ENCODE peak calls at places on chromosomes 16 and 17, in six cellular contexts. U, N, A, X, Y and J are unnamed samples.

GRCh38 chr17:41058741-41059140 is 1.2 kb downstream of the KRTAP2-3 start:
- DNase-seq in X (no peak), U (peak), N (no peak), Y (peak), A (no peak), J (no peak)

GRCh38 chr17:559699-560378 is 154.8 kb downstream of the VPS53 start:
- DNase-seq in N (peak), X (no peak), A (peak), Y (peak), U (peak), J (peak)

GRCh38 chr17:75194879-75195278 is 10.6 kb upstream of the NUP85 start:
- DNase-seq in Y (peak), U (no peak), N (no peak), A (no peak), X (no peak), J (no peak)

GRCh38 chr17:42289863-42290165 is 1.5 kb downstream of the STAT5A start:
- DNase-seq in U (no peak), N (no peak), X (no peak), Y (no peak), A (no peak), J (no peak)

GRCh38 chr17:29345066-29345465 is 45.1 kb upstream of the TAOK1 start:
- DNase-seq in A (no peak), U (no peak), X (no peak), Y (no peak), N (no peak), J (no peak)

GRCh38 chr16:84220851-84221250 is 19.0 kb downstream of the KCNG4 start:
- DNase-seq in X (peak), N (no peak), U (no peak), Y (no peak), A (peak), J (no peak)

GRCh38 chr16:57593021-57593420 is 35.4 kb upstream of the ADGRG1 start:
- DNase-seq in Y (no peak), X (no peak), U (no peak), N (no peak), A (no peak), J (no peak)

GRCh38 chr17:37527249-37527851 is 37.7 kb downstream of the DUSP14 start:
- DNase-seq in A (no peak), N (peak), X (no peak), Y (peak), U (peak), J (peak)

GRCh38 chr17:40350410-40351184 is 13.9 kb downstream of the GJD3 start:
- DNase-seq in Y (no peak), U (no peak), N (no peak), A (no peak), X (no peak), J (no peak)

GRCh38 chr17:42221886-42222745 is 27.8 kb upstream of the GHDC start:
- DNase-seq in U (peak), Y (peak), N (peak), A (no peak), X (no peak), J (no peak)

GRCh38 chr17:42183741-42184711 is 1.2 kb downstream of the HCRT start:
- DNase-seq in A (peak), U (peak), N (peak), Y (peak), X (no peak), J (no peak)

GRCh38 chr17:75750661-75751423 is 14.2 kb downstream of the GALK1 start:
- DNase-seq in U (no peak), Y (no peak), A (no peak), N (no peak), X (no peak), J (no peak)

GRCh38 chr16:12024429-12024828 is 47.9 kb downstream of the SNX29 start:
- DNase-seq in U (no peak), X (no peak), N (no peak), Y (no peak), A (no peak), J (no peak)

GRCh38 chr17:74861554-74862107 is 1.9 kb upstream of the GRIN2C start:
- DNase-seq in Y (no peak), X (no peak), U (no peak), N (no peak), A (no peak), J (no peak)

GRCh38 chr17:20026960-20027359 is 17.8 kb downstream of the SPECC1 start:
- DNase-seq in N (no peak), Y (no peak), A (no peak), U (no peak), X (no peak), J (no peak)

GRCh38 chr17:4854181-4854681 is 21.1 kb downstream of the MINK1 start:
- DNase-seq in Y (no peak), U (peak), A (no peak), N (no peak), X (no peak), J (no peak)

GRCh38 chr16:89288966-89289365 is 71.5 kb downstream of the ZNF778 start:
- DNase-seq in X (no peak), Y (no peak), N (no peak), U (no peak), A (no peak), J (no peak)

GRCh38 chr17:81011951-81012350 is 20.3 kb downstream of the CHMP6 start:
- DNase-seq in A (no peak), X (no peak), Y (no peak), N (no peak), U (no peak), J (no peak)

GRCh38 chr16:22123146-22123545 is 30.8 kb downstream of the VWA3A start:
- DNase-seq in U (peak), A (no peak), Y (no peak), X (no peak), N (no peak), J (no peak)

GRCh38 chr17:75239778-75240393 is 21.5 kb downstream of the GGA3 start:
- DNase-seq in Y (no peak), A (no peak), N (no peak), U (no peak), X (no peak), J (no peak)

GRCh38 chr17:65389956-65390355 is 171.5 kb downstream of the AXIN2 start:
- DNase-seq in Y (no peak), N (no peak), U (no peak), A (peak), X (peak), J (no peak)

GRCh38 chr17:63116228-63116627 is 150.2 kb downstream of the TANC2 start:
- DNase-seq in U (peak), A (no peak), Y (no peak), N (no peak), X (no peak), J (no peak)

GRCh38 chr16:86521236-86522197 is 11.2 kb downstream of the FOXF1 start:
- DNase-seq in Y (no peak), U (no peak), A (no peak), N (no peak), X (no peak), J (no peak)

GRCh38 chr16:66376577-66377326 is 10.3 kb downstream of the CDH5 start:
- DNase-seq in Y (no peak), X (no peak), N (no peak), U (no peak), A (no peak), J (no peak)

GRCh38 chr17:15440347-15440746 is 27.1 kb downstream of the CDRT4 start:
- DNase-seq in A (no peak), Y (no peak), X (no peak), N (no peak), U (no peak), J (no peak)

GRCh38 chr16:88703486-88704309 is 2.5 kb downstream of the RNF166 start:
- DNase-seq in N (no peak), X (no peak), Y (no peak), A (peak), U (no peak), J (no peak)

GRCh38 chr16:30068750-30069574 is 3.4 kb downstream of the ALDOA start:
- DNase-seq in A (no peak), N (no peak), U (peak), X (no peak), Y (no peak), J (no peak)

GRCh38 chr16:53142823-53143568 is 88.2 kb downstream of the CHD9 start:
- DNase-seq in N (no peak), X (no peak), A (no peak), Y (no peak), U (peak), J (no peak)

GRCh38 chr17:19539841-19540311 is 6.2 kb downstream of the SLC47A1 start:
- DNase-seq in N (no peak), U (no peak), A (no peak), Y (no peak), X (no peak), J (no peak)

GRCh38 chr17:63550816-63551639 is 751 bp downstream of the DCAF7 start:
- DNase-seq in A (no peak), U (peak), N (no peak), Y (peak), X (no peak), J (no peak)

GRCh38 chr16:48062681-48063080 is 93.1 kb downstream of the ABCC12 start:
- DNase-seq in U (no peak), Y (no peak), A (no peak), N (no peak), X (no peak), J (no peak)

GRCh38 chr17:12624221-12624620 is 41.5 kb upstream of the MYOCD start:
- DNase-seq in Y (no peak), N (no peak), X (no peak), A (no peak), U (no peak), J (no peak)

GRCh38 chr17:75181608-75182318 is 996 bp downstream of the SUMO2 start:
- DNase-seq in N (no peak), X (no peak), Y (peak), A (no peak), U (no peak), J (no peak)

GRCh38 chr16:22948603-22949368 is 134.8 kb downstream of the HS3ST2 start:
- DNase-seq in Y (peak), X (no peak), U (peak), A (peak), N (peak), J (peak)

GRCh38 chr16:30606004-30606403 is 4.2 kb downstream of the ZNF689 start:
- DNase-seq in U (no peak), X (no peak), N (no peak), A (no peak), Y (no peak), J (no peak)

GRCh38 chr16:75246504-75247205 is 4.8 kb downstream of the BCAR1 start:
- DNase-seq in A (no peak), N (no peak), Y (no peak), U (no peak), X (peak), J (no peak)